ENCODE peak calls at places on chromosomes 5 and 9, in five cellular contexts. Q is AG10803, A is MM.1S, T is tibial artery, B is coronary artery. L is an unnamed sample.

GRCh38 chr9:31137151-31137849 is 1247.1 kb upstream of the ACO1 start:
- DNase-seq in A (no peak), T (no peak), B (no peak), Q (peak; percentile 0), L (no peak)

GRCh38 chr9:79551586-79551985 is 20.2 kb upstream of the TLE4 start:
- DNase-seq in B (no peak), T (no peak), A (no peak), Q (no peak), L (no peak)

GRCh38 chr9:132160802-132161742 is 786 bp upstream of the NTNG2 start:
- DNase-seq in A (peak; percentile 47), T (peak; percentile 41), Q (peak; percentile 68), B (no peak), L (no peak)

GRCh38 chr5:167816354-167816753 is 475.1 kb upstream of the WWC1 start:
- DNase-seq in Q (peak; percentile 60), T (peak; percentile 29), B (no peak), A (no peak), L (no peak)

GRCh38 chr5:16467363-16468219 is 2.0 kb upstream of the ZNF622 start:
- DNase-seq in Q (peak; percentile 61), T (no peak), B (no peak), A (peak; percentile 28), L (no peak)

GRCh38 chr9:99531313-99531712 is 290.4 kb upstream of the NR4A3 start:
- DNase-seq in T (no peak), Q (no peak), A (no peak), B (no peak), L (no peak)

GRCh38 chr9:129876815-129877214 is 41.6 kb downstream of the USP20 start:
- DNase-seq in B (no peak), Q (no peak), A (no peak), T (no peak), L (no peak)

GRCh38 chr5:136890431-136891148 is 525.2 kb upstream of the TRPC7 start:
- DNase-seq in B (no peak), T (no peak), A (no peak), Q (no peak), L (no peak)

GRCh38 chr5:158236511-158237335 is 377.8 kb upstream of the CLINT1 start:
- DNase-seq in T (no peak), B (no peak), Q (no peak), A (no peak), L (no peak)

GRCh38 chr9:35650341-35651158 is at the start of gene SIT1:
- DNase-seq in B (no peak), T (no peak), Q (no peak), A (no peak), L (no peak)

GRCh38 chr9:118303216-118303615 is 599.0 kb downstream of the TLR4 start:
- DNase-seq in B (no peak), Q (no peak), A (no peak), T (no peak), L (no peak)

GRCh38 chr5:10331341-10331796 is 22.1 kb upstream of the MARCHF6 start:
- DNase-seq in T (peak; percentile 44), Q (peak; percentile 77), B (peak; percentile 66), A (no peak), L (peak; percentile 87)

GRCh38 chr5:102832445-102832844 is 77.3 kb downstream of the PAM start:
- DNase-seq in B (no peak), T (no peak), A (no peak), Q (no peak), L (no peak)

GRCh38 chr9:4887556-4887955 is 94.8 kb downstream of the RCL1 start:
- DNase-seq in T (peak; percentile 59), B (no peak), Q (peak; percentile 80), A (no peak), L (no peak)

GRCh38 chr5:123156577-123157296 is 67.7 kb downstream of the PRDM6 start:
- DNase-seq in Q (peak; percentile 68), A (no peak), T (no peak), B (no peak), L (no peak)

GRCh38 chr5:68251804-68252648 is 36.5 kb downstream of the PIK3R1 start:
- DNase-seq in B (no peak), T (peak; percentile 84), A (no peak), Q (peak; percentile 87), L (no peak)

GRCh38 chr5:68249520-68249919 is 34.0 kb downstream of the PIK3R1 start:
- DNase-seq in T (no peak), B (no peak), Q (no peak), A (no peak), L (no peak)

GRCh38 chr5:68248896-68249295 is 33.3 kb downstream of the PIK3R1 start:
- DNase-seq in A (no peak), B (no peak), Q (no peak), T (no peak), L (no peak)

GRCh38 chr5:68251386-68251785 is 35.8 kb downstream of the PIK3R1 start:
- DNase-seq in B (no peak), T (peak; percentile 59), A (no peak), Q (no peak), L (no peak)

DNA sequence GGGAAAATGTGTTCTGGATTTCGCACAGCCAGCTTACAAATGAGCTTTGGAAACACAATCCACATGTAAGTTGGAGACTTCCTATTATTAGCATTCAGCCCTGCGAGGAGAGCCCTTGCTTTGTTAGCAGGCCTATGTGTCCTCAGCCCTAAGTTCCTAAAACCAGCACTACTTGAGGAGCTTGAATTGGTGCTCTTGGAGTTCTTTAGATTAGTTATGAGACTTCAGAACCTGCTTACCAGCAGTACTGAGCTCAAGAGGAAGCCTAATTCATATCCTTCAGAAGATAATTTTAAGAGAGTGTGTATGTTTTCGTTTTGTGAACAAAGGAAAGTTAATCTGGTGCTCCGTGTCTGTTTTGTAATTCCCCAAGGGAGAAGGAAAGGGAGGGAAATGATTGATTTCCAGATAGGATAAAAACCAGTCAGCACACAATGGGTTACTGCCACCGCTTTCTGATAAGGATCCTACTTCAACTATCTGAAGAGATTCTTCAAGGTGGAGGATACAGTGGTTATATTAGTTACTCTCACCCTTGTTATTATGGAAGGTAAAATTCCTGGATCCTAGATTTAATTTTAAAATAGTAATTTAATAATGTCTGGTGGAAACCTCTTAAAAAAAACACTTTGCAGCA is 35.2 kb downstream of the PIK3R1 start:
- DNase-seq in B (no peak), Q (no peak), A (no peak), T (no peak), L (no peak)
- TF ChIP-seq CTCF in B (no peak), Q (no peak), A (no peak), T (no peak), L (no peak)

DNA sequence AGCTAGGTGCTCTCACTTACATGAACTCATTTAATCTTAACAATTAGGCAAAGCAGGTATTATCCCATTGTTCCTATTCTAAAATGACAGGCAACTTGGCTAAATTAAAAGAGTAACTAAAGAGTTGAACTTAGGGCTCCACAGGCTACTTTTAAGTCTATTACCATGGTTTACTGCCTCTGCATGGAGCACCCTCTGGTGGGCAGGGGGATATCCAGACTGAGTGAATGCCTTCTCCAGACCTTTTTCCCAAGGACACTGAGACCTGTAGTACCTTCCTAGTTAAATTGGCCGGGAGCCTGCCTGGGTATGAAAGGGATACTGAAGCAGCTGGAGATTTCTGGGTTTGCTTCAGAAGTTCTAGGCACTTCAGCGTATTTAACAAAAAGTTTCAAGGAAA is 238.1 kb downstream of the ELAVL2 start:
- DNase-seq in Q (no peak), T (no peak), B (no peak), A (no peak), L (no peak)
- TF ChIP-seq CTCF in Q (no peak), T (no peak), B (no peak), A (peak; percentile 27), L (no peak)

GRCh38 chr5:159440948-159441347 is 110.7 kb upstream of the IL12B start:
- DNase-seq in B (no peak), Q (no peak), T (no peak), A (no peak), L (no peak)

GRCh38 chr5:159441441-159441840 is 111.2 kb upstream of the IL12B start:
- DNase-seq in Q (no peak), A (peak; percentile 33), B (no peak), T (no peak), L (no peak)

GRCh38 chr5:159442210-159442850 is 112.0 kb upstream of the IL12B start:
- DNase-seq in T (no peak), Q (no peak), B (no peak), A (no peak), L (no peak)

GRCh38 chr5:159440235-159440634 is 109.9 kb upstream of the IL12B start:
- DNase-seq in T (no peak), A (no peak), Q (no peak), B (no peak), L (no peak)

DNA sequence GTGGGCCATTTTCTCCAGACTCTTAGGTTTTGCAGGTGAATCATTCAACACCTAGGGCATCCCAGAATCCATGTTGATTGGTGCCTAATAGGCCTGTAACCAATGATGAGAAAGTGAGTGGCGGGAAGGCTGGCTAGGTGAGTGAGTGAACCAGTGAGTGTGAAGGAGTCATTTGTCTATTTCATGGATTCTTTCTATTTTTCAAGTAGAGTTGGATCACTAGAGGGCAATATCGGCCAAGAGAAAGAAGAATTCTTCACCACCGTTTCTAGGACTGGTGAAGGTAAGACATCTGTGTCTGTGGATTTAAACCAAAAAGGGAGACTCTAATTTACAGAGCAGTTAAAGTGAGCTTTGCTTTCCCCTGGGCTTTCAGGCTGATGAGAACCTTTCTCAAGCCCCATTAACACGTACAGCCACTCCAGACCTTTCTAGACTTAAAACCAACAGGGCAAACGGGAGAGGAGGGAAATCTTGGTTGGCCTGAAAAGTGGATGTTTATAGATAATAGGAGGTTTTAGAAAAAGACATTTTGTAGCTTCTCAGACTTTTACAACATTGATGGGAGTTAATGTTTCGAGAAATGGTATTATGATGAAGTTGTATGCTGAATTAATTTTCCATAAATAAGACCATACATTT is 114.3 kb upstream of the IL12B start:
- DNase-seq in A (peak; percentile 77), T (no peak), Q (peak; percentile 72), B (no peak), L (no peak)
- TF ChIP-seq CTCF in A (peak; percentile 54), T (peak; percentile 62), Q (peak; percentile 71), B (peak; percentile 17), L (peak; percentile 74)

GRCh38 chr5:170414786-170415185 is 25.6 kb upstream of the KCNMB1 start:
- DNase-seq in A (no peak), T (no peak), B (no peak), Q (no peak), L (no peak)

GRCh38 chr5:170408866-170409265 is 19.7 kb upstream of the KCNMB1 start:
- DNase-seq in B (no peak), A (no peak), T (no peak), Q (no peak), L (no peak)

GRCh38 chr5:170408189-170408588 is 19.0 kb upstream of the KCNMB1 start:
- DNase-seq in B (no peak), A (no peak), T (no peak), Q (peak; percentile 11), L (no peak)

GRCh38 chr5:170413897-170414296 is 24.7 kb upstream of the KCNMB1 start:
- DNase-seq in A (no peak), Q (no peak), T (no peak), B (no peak), L (no peak)

GRCh38 chr5:170411100-170411499 is 21.9 kb upstream of the KCNMB1 start:
- DNase-seq in A (peak; percentile 21), T (no peak), B (no peak), Q (no peak), L (no peak)
- TF ChIP-seq CTCF in A (peak; percentile 46), T (no peak), B (no peak), Q (no peak), L (no peak)

GRCh38 chr5:923473-923873 is 30.8 kb downstream of the TRIP13 start:
- DNase-seq in B (peak; percentile 76), Q (peak; percentile 65), T (peak; percentile 72), A (peak; percentile 88), L (peak; percentile 89)
- TF ChIP-seq CTCF in B (peak; percentile 28), Q (peak; percentile 86), T (peak; percentile 57), A (peak; percentile 90), L (peak; percentile 97)

GRCh38 chr5:163821142-163821541 is 315.7 kb downstream of the MAT2B start:
- DNase-seq in Q (no peak), A (no peak), T (no peak), B (no peak), L (no peak)
- TF ChIP-seq CTCF in Q (no peak), A (no peak), T (no peak), B (no peak), L (no peak)